ENCODE peak calls at places on chromosomes 6 and 20, in four cellular contexts. I is esophagus muscularis mucosa, G is progenitor cell of endocrine pancreas, L is psoas muscle. N is an unnamed sample.

GRCh38 chr20:9999660-10000059 is 35.1 kb upstream of the ANKEF1 start:
- DNase-seq in I (no peak), G (no peak), L (no peak), N (no peak)

GRCh38 chr6:127267742-127268588 is 1.3 kb downstream of the RNF146 start:
- DNase-seq in I (no peak), G (no peak), L (no peak), N (no peak)

GRCh38 chr20:13295637-13296036 is 74.6 kb downstream of the ISM1 start:
- DNase-seq in I (no peak), G (no peak), L (no peak), N (no peak)

GRCh38 chr6:67683960-67684359 is 951.1 kb upstream of the ADGRB3 start:
- DNase-seq in I (no peak), G (no peak), L (no peak), N (no peak)

GRCh38 chr6:118893095-118893881 is 664 bp upstream of the ASF1A start:
- DNase-seq in I (no peak), G (no peak), L (no peak), N (peak)

GRCh38 chr6:159093608-159094443 is 49.0 kb upstream of the TAGAP start:
- DNase-seq in I (no peak), G (no peak), L (no peak), N (no peak)

GRCh38 chr20:52399352-52399751 is 207.8 kb upstream of the ZFP64 start:
- DNase-seq in I (no peak), G (no peak), L (no peak), N (no peak)

GRCh38 chr20:24164360-24164759 is 175.8 kb upstream of the GGTLC1 start:
- DNase-seq in I (peak), G (no peak), L (no peak), N (peak)

GRCh38 chr20:1033751-1034419 is 31.8 kb upstream of the RSPO4 start:
- DNase-seq in I (no peak), G (no peak), L (no peak), N (no peak)

GRCh38 chr20:4187147-4187546 is 171.8 kb upstream of the RNF24 start:
- DNase-seq in I (no peak), G (no peak), L (no peak), N (no peak)

GRCh38 chr6:43981363-43981990 is 145.8 kb downstream of the MRPL14 start:
- DNase-seq in I (no peak), G (no peak), L (no peak), N (no peak)

GRCh38 chr6:54192993-54193392 is 81.8 kb downstream of the MLIP start:
- DNase-seq in I (no peak), G (no peak), L (no peak), N (no peak)

GRCh38 chr6:111076024-111076680 is 11.2 kb upstream of the SLC16A10 start:
- DNase-seq in I (no peak), G (no peak), L (no peak), N (no peak)

GRCh38 chr20:54598351-54598750 is 123.0 kb downstream of the DOK5 start:
- DNase-seq in I (peak), G (no peak), L (no peak), N (no peak)

GRCh38 chr6:13538084-13538483 is 36.3 kb upstream of the SIRT5 start:
- DNase-seq in I (no peak), G (no peak), L (no peak), N (no peak)

GRCh38 chr6:8639928-8640649 is 204.7 kb upstream of the SLC35B3 start:
- DNase-seq in I (no peak), G (no peak), L (no peak), N (no peak)

GRCh38 chr20:21315138-21315537 is 12.0 kb downstream of the XRN2 start:
- DNase-seq in I (no peak), G (no peak), L (no peak), N (no peak)

GRCh38 chr6:11083956-11084355 is 9.7 kb upstream of the SMIM13 start:
- DNase-seq in I (no peak), G (no peak), L (no peak), N (no peak)

GRCh38 chr6:100775667-100776066 is 105.5 kb downstream of the ASCC3 start:
- DNase-seq in I (no peak), G (no peak), L (no peak), N (no peak)

GRCh38 chr20:41638459-41638858 is 20.3 kb upstream of the CHD6 start:
- DNase-seq in I (no peak), G (no peak), L (no peak), N (no peak)

GRCh38 chr20:24790746-24791283 is 158.3 kb upstream of the CST7 start:
- DNase-seq in I (no peak), G (no peak), L (no peak), N (no peak)

GRCh38 chr6:93566285-93566684 is 146.9 kb upstream of the EPHA7 start:
- DNase-seq in I (no peak), G (no peak), L (no peak), N (no peak)

GRCh38 chr20:62761058-62761758 is 35.1 kb upstream of the MRGBP start:
- DNase-seq in I (no peak), G (no peak), L (peak), N (no peak)

GRCh38 chr20:51326241-51326819 is 216.2 kb downstream of the NFATC2 start:
- DNase-seq in I (no peak), G (peak), L (no peak), N (peak)

DNA sequence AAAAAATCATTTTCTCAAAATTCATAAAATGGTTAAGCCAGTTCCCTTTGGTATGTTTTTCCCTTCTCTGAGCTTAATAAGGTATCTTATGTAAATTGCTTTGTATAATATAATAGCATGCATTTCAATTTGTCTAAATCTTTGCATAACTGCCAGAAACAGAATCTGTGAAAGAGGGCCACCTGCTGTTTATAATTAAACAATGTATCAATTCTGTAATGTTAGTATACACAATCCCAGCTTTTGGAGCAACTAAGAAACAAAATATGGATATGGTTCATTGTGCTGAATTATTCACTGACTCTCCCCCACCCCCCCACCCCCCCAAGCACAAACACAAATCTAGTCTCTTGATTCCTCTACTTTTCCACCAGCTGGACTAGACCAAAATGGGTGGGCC is 54.8 kb downstream of the GPX5 start:
- DNase-seq in I (no peak), G (no peak), L (no peak), N (no peak)
- TF ChIP-seq CTCF in I (no peak), G (peak), L (no peak), N (no peak)

GRCh38 chr6:81086931-81087330 is 665.5 kb downstream of the TENT5A start:
- DNase-seq in I (no peak), G (no peak), L (no peak), N (no peak)
- TF ChIP-seq CTCF in I (no peak), G (no peak), L (no peak), N (no peak)

GRCh38 chr6:37638414-37639079 is 59.1 kb downstream of the MDGA1 start:
- DNase-seq in I (no peak), G (no peak), L (no peak), N (no peak)
- TF ChIP-seq CTCF in I (no peak), G (no peak), L (no peak), N (no peak)

DNA sequence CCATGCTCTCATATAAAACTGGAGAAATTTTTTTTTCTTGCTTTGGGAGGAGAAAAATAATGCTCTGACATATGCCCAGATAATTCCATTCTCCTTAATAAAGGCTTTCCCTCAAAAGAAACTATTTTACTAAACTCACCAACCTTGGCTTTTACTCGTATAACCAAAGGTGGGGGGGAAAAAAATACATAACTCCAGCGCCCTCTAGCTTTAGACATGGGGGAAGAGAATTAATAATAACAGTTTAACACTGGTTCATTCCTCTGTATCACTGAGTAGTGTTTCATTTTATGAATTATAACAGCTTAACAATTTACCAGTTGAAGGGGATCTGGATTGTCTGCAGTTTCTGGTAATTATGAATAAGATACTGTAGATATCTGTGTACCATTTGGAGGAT is 1226.1 kb downstream of the GRIK2 start:
- DNase-seq in I (no peak), G (no peak), L (no peak), N (no peak)
- TF ChIP-seq CTCF in I (peak), G (peak), L (peak), N (peak)

DNA sequence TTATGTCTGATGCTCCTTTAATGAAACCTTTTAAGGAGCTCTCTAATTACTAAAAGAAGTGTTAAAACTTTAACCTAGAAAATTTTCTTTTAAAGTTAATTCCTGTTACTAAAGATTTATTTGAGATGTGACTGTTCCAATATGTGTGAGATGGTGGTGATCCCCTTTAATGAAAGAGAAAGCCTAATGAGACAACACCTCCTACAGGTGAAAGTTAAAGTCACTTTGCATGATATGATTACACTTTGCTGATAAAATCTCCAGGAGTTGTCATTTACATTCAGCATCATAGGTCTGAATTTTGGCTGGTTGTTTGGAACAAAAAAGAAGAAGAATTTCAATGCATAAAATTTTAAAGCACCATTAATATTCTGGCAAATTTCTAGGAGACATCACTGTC is 307.4 kb downstream of the TRDN start:
- DNase-seq in I (no peak), G (no peak), L (no peak), N (no peak)
- TF ChIP-seq CTCF in I (no peak), G (no peak), L (no peak), N (no peak)